ENCODE peak calls at places on chromosomes 4 and X, in nine cellular contexts. F is choroid plexus epithelial cell, A is natural killer cell, Q is cardiac fibroblast, V is B cell, P is ovary, E is fibroblast of the aortic adventitia, D is ascending aorta, Z is psoas muscle. Y is an unnamed sample.

GRCh38 chr4:144782345-144782744 is 136.4 kb downstream of the HHIP start:
- DNase-seq in V (no peak), Q (no peak), E (peak; percentile 5), Z (no peak), A (no peak), D (no peak), F (no peak), P (no peak), Y (no peak)

GRCh38 chr4:76420901-76421581 is at the start of gene CCDC158:
- DNase-seq in Z (peak; percentile 54), D (no peak), F (no peak), E (no peak), Q (peak; percentile 18), V (peak; percentile 58), P (peak; percentile 36), A (no peak), Y (peak; percentile 15)

GRCh38 chr4:166538491-166539005 is 665.5 kb downstream of the TLL1 start:
- DNase-seq in E (peak; percentile 4), Q (no peak), P (no peak), A (no peak), V (no peak), F (peak; percentile 13), D (no peak), Z (no peak), Y (no peak)

GRCh38 chr4:174349156-174349555 is 65.4 kb downstream of the CEP44 start:
- DNase-seq in F (no peak), P (no peak), D (no peak), V (no peak), Z (no peak), E (no peak), Q (no peak), A (no peak), Y (no peak)

GRCh38 chr4:20764353-20764752 is 64.1 kb downstream of the PACRGL start:
- DNase-seq in P (no peak), Z (no peak), Q (no peak), V (no peak), D (no peak), A (no peak), F (peak; percentile 13), E (no peak), Y (no peak)

GRCh38 chrX:79466636-79467035 is 99.5 kb upstream of the ITM2A start:
- DNase-seq in E (no peak), A (no peak), V (no peak), F (no peak), D (no peak), Z (no peak), Q (no peak), P (no peak), Y (no peak)

GRCh38 chr4:11198516-11199305 is 230.0 kb downstream of the HS3ST1 start:
- DNase-seq in A (no peak), P (no peak), V (no peak), Q (no peak), Z (no peak), E (no peak), D (no peak), F (no peak), Y (no peak)

GRCh38 chr4:11428161-11428700 is 463 bp downstream of the HS3ST1 start:
- DNase-seq in E (no peak), P (peak; percentile 56), F (no peak), V (peak; percentile 45), Z (no peak), D (no peak), Q (no peak), A (no peak), Y (peak; percentile 3)

GRCh38 chr4:176718881-176719280 is 73.8 kb downstream of the VEGFC start:
- DNase-seq in V (no peak), F (no peak), Q (no peak), Z (no peak), P (no peak), E (peak; percentile 17), D (no peak), A (no peak), Y (no peak)

GRCh38 chrX:40366661-40367060 is 214.1 kb upstream of the ATP6AP2 start:
- DNase-seq in Q (no peak), P (no peak), Z (no peak), A (no peak), D (no peak), E (no peak), V (no peak), F (no peak), Y (no peak)

GRCh38 chr4:101282076-101282844 is 65.1 kb downstream of the PPP3CA start:
- DNase-seq in V (no peak), E (no peak), D (no peak), A (no peak), Z (no peak), F (no peak), P (no peak), Q (no peak), Y (peak; percentile 75)

GRCh38 chr4:71607780-71608673 is 175.9 kb downstream of the GC start:
- DNase-seq in F (peak; percentile 7), V (no peak), Q (peak; percentile 59), P (no peak), Z (no peak), E (peak; percentile 16), D (no peak), A (no peak), Y (no peak)

DNA sequence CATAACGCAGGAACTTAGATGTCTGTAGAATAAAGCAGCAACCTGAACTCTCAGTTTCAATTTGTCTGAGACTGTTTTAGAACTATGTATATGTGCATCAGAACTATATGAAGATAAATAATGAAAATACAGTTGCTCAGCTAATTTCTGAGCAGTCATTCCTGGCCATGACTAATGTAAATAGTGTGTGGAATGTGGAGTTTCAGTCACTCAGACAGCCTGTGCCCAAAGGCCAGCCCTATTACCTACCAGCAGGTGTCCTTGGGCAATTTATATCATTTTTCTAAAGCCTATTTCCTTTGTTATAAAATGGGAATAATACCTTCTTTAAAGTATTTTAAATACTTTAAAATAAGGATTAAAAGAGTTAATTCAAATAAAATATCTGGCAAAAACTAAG is 56.0 kb upstream of the RELL1 start:
- DNase-seq in Q (no peak), V (no peak), P (no peak), A (no peak), Z (no peak), E (no peak), F (no peak), D (no peak), Y (no peak)
- TF ChIP-seq CTCF in Q (no peak), V (no peak), P (no peak), A (no peak), Z (no peak), E (no peak), F (no peak), D (no peak), Y (no peak)

GRCh38 chrX:108735087-108735679 is 1.2 kb downstream of the IRS4 start:
- DNase-seq in P (peak; percentile 45), D (no peak), Q (no peak), Z (no peak), A (no peak), F (no peak), V (peak; percentile 23), E (no peak), Y (no peak)
- TF ChIP-seq CTCF in P (no peak), D (no peak), Q (no peak), Z (no peak), A (no peak), F (no peak), V (no peak), E (no peak), Y (no peak)

GRCh38 chr4:169070071-169070894 is 60.2 kb upstream of the CBR4 start:
- DNase-seq in V (no peak), Z (no peak), Q (peak; percentile 97), F (peak; percentile 91), E (peak; percentile 99), A (no peak), D (no peak), P (peak; percentile 61), Y (no peak)

GRCh38 chr4:169066934-169067333 is 56.9 kb upstream of the CBR4 start:
- DNase-seq in Q (no peak), P (no peak), E (no peak), D (no peak), V (no peak), Z (no peak), F (no peak), A (no peak), Y (no peak)

GRCh38 chr4:169071781-169072180 is 61.7 kb upstream of the CBR4 start:
- DNase-seq in A (no peak), F (no peak), E (peak; percentile 66), Z (no peak), D (no peak), P (no peak), V (no peak), Q (no peak), Y (no peak)

GRCh38 chr4:169070895-169071218 is 60.8 kb upstream of the CBR4 start:
- DNase-seq in F (peak; percentile 36), P (no peak), A (no peak), Q (peak; percentile 66), V (no peak), Z (no peak), E (no peak), D (no peak), Y (no peak)

GRCh38 chr4:169068423-169068822 is 58.4 kb upstream of the CBR4 start:
- DNase-seq in Z (no peak), V (no peak), D (no peak), P (no peak), E (no peak), A (no peak), F (no peak), Q (no peak), Y (no peak)
- TF ChIP-seq CTCF in Z (no peak), V (peak; percentile 7), D (no peak), P (no peak), E (no peak), A (no peak), F (no peak), Q (no peak), Y (no peak)

GRCh38 chr4:113290666-113291065 is 241.2 kb downstream of the ANK2 start:
- DNase-seq in V (no peak), D (no peak), Z (no peak), P (no peak), F (no peak), E (no peak), A (no peak), Q (no peak), Y (no peak)

GRCh38 chr4:113292371-113293042 is 243.1 kb downstream of the ANK2 start:
- DNase-seq in A (no peak), Q (peak; percentile 55), E (peak; percentile 54), F (peak; percentile 61), V (no peak), P (peak; percentile 70), Z (peak; percentile 54), D (peak; percentile 69), Y (no peak)

GRCh38 chr4:113293673-113294072 is 244.2 kb downstream of the ANK2 start:
- DNase-seq in D (no peak), E (peak; percentile 35), P (no peak), V (no peak), Q (peak; percentile 44), F (no peak), Z (no peak), A (no peak), Y (no peak)

GRCh38 chr4:113293043-113293560 is 243.6 kb downstream of the ANK2 start:
- DNase-seq in V (no peak), P (peak; percentile 42), Z (no peak), A (no peak), D (no peak), E (peak; percentile 75), F (peak; percentile 70), Q (peak; percentile 82), Y (peak; percentile 3)

DNA sequence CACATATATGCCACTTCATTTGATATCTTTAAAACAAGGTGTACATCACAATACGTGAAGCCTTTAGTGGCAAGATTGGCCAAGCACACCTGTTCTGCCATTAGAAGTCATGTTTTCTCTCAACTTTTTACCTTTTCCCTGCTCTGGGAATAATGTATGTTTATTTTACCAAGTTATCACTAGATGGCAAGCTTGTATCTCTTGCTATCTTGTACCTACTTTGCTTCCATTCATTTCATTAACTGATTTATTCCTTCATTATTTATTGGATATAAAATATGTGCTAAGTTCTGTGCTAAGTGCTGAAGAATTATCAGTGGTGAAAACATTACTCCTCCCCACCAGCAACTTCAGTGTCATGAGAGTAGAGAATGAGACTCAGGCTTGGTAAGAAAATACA is 245.5 kb downstream of the ANK2 start:
- DNase-seq in E (no peak), Q (no peak), V (no peak), F (peak; percentile 5), Z (no peak), A (no peak), D (no peak), P (no peak), Y (no peak)
- TF ChIP-seq CTCF in E (no peak), Q (no peak), V (no peak), F (no peak), Z (no peak), A (no peak), D (peak; percentile 10), P (no peak), Y (no peak)

Y was measured in activated CD8-positive, alpha-beta T cell treated with anti-CD3 and anti-CD28 coated beads for 36 hours.